ENCODE peak calls at places on chromosomes 4 and X, in four cellular contexts. One of them, this sample, is unnamed.

GRCh38 chr4:78864405-78865024 is 74.7 kb downstream of the PAQR3 start:
- DNase-seq in GOT3: no peak
- DNase-seq in effector memory CD4-positive, alpha-beta T cell: no peak
- DNase-seq in osteocyte: no peak
- DNase-seq in this sample: no peak

GRCh38 chr4:105473340-105474109 is at the start of gene PPA2:
- DNase-seq in effector memory CD4-positive, alpha-beta T cell: peak; percentile 72
- DNase-seq in osteocyte: peak; percentile 92
- DNase-seq in GOT3: peak; percentile 50
- DNase-seq in this sample: peak; percentile 95

GRCh38 chr4:67721770-67722597 is 21.0 kb upstream of the UBA6 start:
- DNase-seq in GOT3: no peak
- DNase-seq in effector memory CD4-positive, alpha-beta T cell: no peak
- DNase-seq in osteocyte: no peak
- DNase-seq in this sample: no peak

GRCh38 chr4:71456841-71457240 is 118.0 kb downstream of the SLC4A4 start:
- DNase-seq in GOT3: no peak
- DNase-seq in osteocyte: no peak
- DNase-seq in effector memory CD4-positive, alpha-beta T cell: no peak
- DNase-seq in this sample: no peak

GRCh38 chr4:184320630-184321029 is 103.0 kb upstream of the ENPP6 start:
- DNase-seq in osteocyte: no peak
- DNase-seq in effector memory CD4-positive, alpha-beta T cell: no peak
- DNase-seq in GOT3: no peak
- DNase-seq in this sample: peak; percentile 92

GRCh38 chr4:152581536-152582160 is 45.8 kb upstream of the FBXW7 start:
- DNase-seq in effector memory CD4-positive, alpha-beta T cell: no peak
- DNase-seq in osteocyte: no peak
- DNase-seq in GOT3: no peak
- DNase-seq in this sample: no peak

GRCh38 chrX:33357606-33358005 is 146.3 kb upstream of the DMD start:
- DNase-seq in GOT3: no peak
- DNase-seq in effector memory CD4-positive, alpha-beta T cell: no peak
- DNase-seq in osteocyte: peak; percentile 62
- DNase-seq in this sample: no peak

GRCh38 chrX:47420264-47420663 is 49.9 kb downstream of the ZNF157 start:
- DNase-seq in effector memory CD4-positive, alpha-beta T cell: no peak
- DNase-seq in GOT3: no peak
- DNase-seq in osteocyte: no peak
- DNase-seq in this sample: no peak

GRCh38 chr4:125097729-125098128 is 217.0 kb upstream of the FAT4 start:
- DNase-seq in GOT3: no peak
- DNase-seq in osteocyte: no peak
- DNase-seq in effector memory CD4-positive, alpha-beta T cell: no peak
- DNase-seq in this sample: no peak

GRCh38 chr4:71494539-71494938 is 155.7 kb downstream of the SLC4A4 start:
- DNase-seq in GOT3: no peak
- DNase-seq in effector memory CD4-positive, alpha-beta T cell: no peak
- DNase-seq in osteocyte: no peak
- DNase-seq in this sample: no peak